ENCODE peak calls at places on chromosomes 3 and 15, in seven cellular contexts. One of them, this sample, is unnamed.

GRCh38 chr15:88032787-88033186 is 223.8 kb downstream of the NTRK3 start:
- DNase-seq in esophagus squamous epithelium: no peak
- DNase-seq in lower lobe of right lung: no peak
- DNase-seq in psoas muscle: no peak
- DNase-seq in astrocyte of the spinal cord: no peak
- DNase-seq in sigmoid colon: no peak
- DNase-seq in upper lobe of right lung: no peak
- DNase-seq in this sample: no peak

GRCh38 chr3:129050556-129051295 is 9.9 kb upstream of the GP9 start:
- DNase-seq in esophagus squamous epithelium: no peak
- DNase-seq in lower lobe of right lung: peak
- DNase-seq in psoas muscle: no peak
- DNase-seq in astrocyte of the spinal cord: no peak
- DNase-seq in sigmoid colon: no peak
- DNase-seq in upper lobe of right lung: peak
- DNase-seq in this sample: no peak

GRCh38 chr3:97885931-97886824 is 64.4 kb downstream of the CRYBG3 start:
- DNase-seq in esophagus squamous epithelium: no peak
- DNase-seq in lower lobe of right lung: no peak
- DNase-seq in psoas muscle: no peak
- DNase-seq in astrocyte of the spinal cord: no peak
- DNase-seq in sigmoid colon: no peak
- DNase-seq in upper lobe of right lung: no peak
- DNase-seq in this sample: peak

GRCh38 chr15:62269504-62269903 is 104.4 kb upstream of the C2CD4B start:
- DNase-seq in esophagus squamous epithelium: no peak
- DNase-seq in lower lobe of right lung: no peak
- DNase-seq in psoas muscle: no peak
- DNase-seq in astrocyte of the spinal cord: no peak
- DNase-seq in sigmoid colon: no peak
- DNase-seq in upper lobe of right lung: no peak
- DNase-seq in this sample: peak

GRCh38 chr15:100043069-100043641 is 298.6 kb downstream of the ADAMTS17 start:
- DNase-seq in esophagus squamous epithelium: no peak
- DNase-seq in lower lobe of right lung: no peak
- DNase-seq in psoas muscle: peak
- DNase-seq in astrocyte of the spinal cord: peak
- DNase-seq in sigmoid colon: no peak
- DNase-seq in upper lobe of right lung: no peak
- DNase-seq in this sample: peak

GRCh38 chr3:150414989-150415388 is 6.9 kb downstream of the TSC22D2 start:
- DNase-seq in esophagus squamous epithelium: no peak
- DNase-seq in lower lobe of right lung: no peak
- DNase-seq in psoas muscle: no peak
- DNase-seq in astrocyte of the spinal cord: no peak
- DNase-seq in sigmoid colon: no peak
- DNase-seq in upper lobe of right lung: no peak
- DNase-seq in this sample: no peak

GRCh38 chr3:17505856-17506255 is 236.6 kb downstream of the TBC1D5 start:
- DNase-seq in esophagus squamous epithelium: no peak
- DNase-seq in lower lobe of right lung: no peak
- DNase-seq in psoas muscle: no peak
- DNase-seq in astrocyte of the spinal cord: peak
- DNase-seq in sigmoid colon: no peak
- DNase-seq in upper lobe of right lung: no peak
- DNase-seq in this sample: peak

GRCh38 chr3:102174312-102174712 is 260.5 kb upstream of the ZPLD1 start:
- DNase-seq in esophagus squamous epithelium: no peak
- DNase-seq in lower lobe of right lung: no peak
- DNase-seq in psoas muscle: no peak
- DNase-seq in astrocyte of the spinal cord: peak
- DNase-seq in sigmoid colon: no peak
- DNase-seq in upper lobe of right lung: no peak
- DNase-seq in this sample: peak

GRCh38 chr3:158097141-158097540 is 9.1 kb downstream of the SHOX2 start:
- DNase-seq in esophagus squamous epithelium: no peak
- DNase-seq in lower lobe of right lung: no peak
- DNase-seq in psoas muscle: no peak
- DNase-seq in astrocyte of the spinal cord: peak
- DNase-seq in sigmoid colon: no peak
- DNase-seq in upper lobe of right lung: no peak
- DNase-seq in this sample: no peak
- H3K4me3 ChIP-seq in esophagus squamous epithelium: peak
- H3K4me3 ChIP-seq in lower lobe of right lung: peak
- H3K4me3 ChIP-seq in psoas muscle: no peak
- H3K4me3 ChIP-seq in astrocyte of the spinal cord: no peak
- H3K4me3 ChIP-seq in sigmoid colon: no peak
- H3K4me3 ChIP-seq in upper lobe of right lung: no peak
- H3K4me3 ChIP-seq in this sample: no peak

GRCh38 chr3:187744169-187745151 is 808 bp downstream of the BCL6 start:
- DNase-seq in esophagus squamous epithelium: no peak
- DNase-seq in lower lobe of right lung: peak
- DNase-seq in psoas muscle: peak
- DNase-seq in astrocyte of the spinal cord: peak
- DNase-seq in sigmoid colon: peak
- DNase-seq in upper lobe of right lung: no peak
- DNase-seq in this sample: peak

GRCh38 chr3:187746479-187747335 is 1.4 kb upstream of the BCL6 start:
- DNase-seq in esophagus squamous epithelium: no peak
- DNase-seq in lower lobe of right lung: no peak
- DNase-seq in psoas muscle: no peak
- DNase-seq in astrocyte of the spinal cord: peak
- DNase-seq in sigmoid colon: no peak
- DNase-seq in upper lobe of right lung: no peak
- DNase-seq in this sample: peak

GRCh38 chr3:187743195-187744141 is 1.8 kb downstream of the BCL6 start:
- DNase-seq in esophagus squamous epithelium: peak
- DNase-seq in lower lobe of right lung: peak
- DNase-seq in psoas muscle: peak
- DNase-seq in astrocyte of the spinal cord: peak
- DNase-seq in sigmoid colon: peak
- DNase-seq in upper lobe of right lung: peak
- DNase-seq in this sample: peak

GRCh38 chr3:187746059-187746453 is 788 bp upstream of the BCL6 start:
- DNase-seq in esophagus squamous epithelium: no peak
- DNase-seq in lower lobe of right lung: no peak
- DNase-seq in psoas muscle: no peak
- DNase-seq in astrocyte of the spinal cord: no peak
- DNase-seq in sigmoid colon: no peak
- DNase-seq in upper lobe of right lung: no peak
- DNase-seq in this sample: peak

DNA sequence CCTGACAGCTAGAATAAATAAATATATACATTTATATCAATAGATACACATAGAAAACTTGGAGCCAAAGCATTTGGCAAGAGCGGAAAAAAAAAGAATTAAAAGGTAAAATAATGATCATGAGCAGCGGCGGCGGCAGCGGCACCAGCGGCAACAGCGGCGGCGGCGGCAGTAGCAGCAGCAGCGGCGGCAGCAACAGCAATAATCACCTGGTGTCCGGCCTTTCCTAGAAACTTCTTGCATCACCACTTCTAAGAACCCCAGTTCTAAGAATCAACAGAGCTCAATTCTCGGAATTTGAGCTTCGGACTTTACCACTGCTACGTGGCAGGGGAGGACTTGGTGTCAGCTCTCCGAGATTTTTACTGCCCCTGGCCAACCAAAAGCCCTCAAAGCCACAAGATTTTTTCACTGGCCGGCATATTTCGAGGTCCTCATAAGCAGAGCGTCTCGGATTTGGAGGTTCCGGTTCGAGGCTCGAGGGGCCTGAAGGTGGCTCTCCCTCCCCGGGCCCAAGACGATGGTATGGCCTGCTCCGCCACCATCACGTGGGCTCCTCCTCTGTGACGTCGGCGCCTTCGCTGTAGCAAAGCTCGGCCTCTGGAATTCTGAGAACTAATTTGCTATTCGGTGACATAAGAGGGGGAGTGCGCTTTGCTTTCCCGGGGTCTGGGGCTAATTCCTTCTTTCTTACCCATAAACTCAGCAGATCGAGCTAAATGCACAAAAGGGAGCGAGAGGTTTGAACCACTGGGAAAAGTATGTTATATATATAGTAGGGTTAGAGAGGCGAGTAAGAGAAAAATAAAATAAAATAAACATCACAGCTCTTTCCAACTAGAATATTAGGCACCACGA is at the start of gene BCL6:
- DNase-seq in esophagus squamous epithelium: peak
- DNase-seq in lower lobe of right lung: peak
- DNase-seq in psoas muscle: peak
- DNase-seq in astrocyte of the spinal cord: peak
- DNase-seq in sigmoid colon: peak
- DNase-seq in upper lobe of right lung: peak
- DNase-seq in this sample: peak
- TF ChIP-seq CTCF in esophagus squamous epithelium: no peak
- TF ChIP-seq CTCF in lower lobe of right lung: no peak
- TF ChIP-seq CTCF in psoas muscle: no peak
- TF ChIP-seq CTCF in astrocyte of the spinal cord: no peak
- TF ChIP-seq CTCF in sigmoid colon: peak
- TF ChIP-seq CTCF in upper lobe of right lung: no peak
- TF ChIP-seq CTCF in this sample: no peak

GRCh38 chr3:185818267-185818875 is 6.5 kb downstream of the IGF2BP2 start:
- DNase-seq in esophagus squamous epithelium: no peak
- DNase-seq in lower lobe of right lung: no peak
- DNase-seq in psoas muscle: no peak
- DNase-seq in astrocyte of the spinal cord: no peak
- DNase-seq in sigmoid colon: no peak
- DNase-seq in upper lobe of right lung: no peak
- DNase-seq in this sample: no peak

GRCh38 chr3:185823280-185824044 is 1.4 kb downstream of the IGF2BP2 start:
- DNase-seq in esophagus squamous epithelium: no peak
- DNase-seq in lower lobe of right lung: peak
- DNase-seq in psoas muscle: peak
- DNase-seq in astrocyte of the spinal cord: no peak
- DNase-seq in sigmoid colon: peak
- DNase-seq in upper lobe of right lung: peak
- DNase-seq in this sample: peak

GRCh38 chr3:185822221-185822956 is 2.5 kb downstream of the IGF2BP2 start:
- DNase-seq in esophagus squamous epithelium: no peak
- DNase-seq in lower lobe of right lung: no peak
- DNase-seq in psoas muscle: no peak
- DNase-seq in astrocyte of the spinal cord: peak
- DNase-seq in sigmoid colon: no peak
- DNase-seq in upper lobe of right lung: no peak
- DNase-seq in this sample: peak

GRCh38 chr3:185822957-185823279 is 1.9 kb downstream of the IGF2BP2 start:
- DNase-seq in esophagus squamous epithelium: no peak
- DNase-seq in lower lobe of right lung: no peak
- DNase-seq in psoas muscle: no peak
- DNase-seq in astrocyte of the spinal cord: no peak
- DNase-seq in sigmoid colon: no peak
- DNase-seq in upper lobe of right lung: no peak
- DNase-seq in this sample: no peak

DNA sequence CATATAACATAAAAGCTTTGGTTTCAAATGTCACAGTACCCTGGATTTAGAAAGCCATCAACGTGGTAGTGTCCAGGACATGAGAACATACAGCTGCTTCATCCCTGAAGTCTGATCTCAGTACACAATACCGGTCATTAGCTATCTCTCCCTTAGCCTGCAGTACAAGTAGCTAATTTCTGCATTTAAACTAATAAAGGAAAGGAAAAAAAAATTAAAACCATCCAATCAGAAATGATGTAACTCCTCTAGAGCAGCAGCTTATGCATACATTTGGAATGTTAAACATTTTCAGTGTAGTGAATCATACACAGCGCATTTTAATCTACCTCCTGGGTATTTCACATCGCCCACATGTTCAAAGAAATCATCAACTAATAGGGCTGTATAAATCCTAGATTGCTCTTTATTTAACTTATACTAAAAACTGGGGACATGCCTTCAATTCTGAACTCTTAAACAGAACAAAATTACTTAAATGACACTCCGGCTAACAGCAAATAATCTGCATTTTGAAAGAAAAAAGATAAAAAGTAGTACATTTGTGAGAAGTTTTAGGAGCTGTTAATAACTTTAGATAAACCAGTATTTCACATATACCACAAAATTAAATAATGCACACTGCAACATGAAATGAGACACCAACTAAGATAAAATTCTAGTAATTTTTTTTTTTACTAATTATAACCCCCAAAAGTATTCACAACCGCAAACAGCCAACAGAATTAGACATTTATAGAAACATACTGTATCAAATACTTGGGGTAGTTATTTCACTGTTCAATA is 3.7 kb downstream of the IGF2BP2 start:
- DNase-seq in esophagus squamous epithelium: no peak
- DNase-seq in lower lobe of right lung: no peak
- DNase-seq in psoas muscle: no peak
- DNase-seq in astrocyte of the spinal cord: peak
- DNase-seq in sigmoid colon: no peak
- DNase-seq in upper lobe of right lung: no peak
- DNase-seq in this sample: peak
- H3K4me3 ChIP-seq in esophagus squamous epithelium: no peak
- H3K4me3 ChIP-seq in lower lobe of right lung: no peak
- H3K4me3 ChIP-seq in psoas muscle: peak
- H3K4me3 ChIP-seq in astrocyte of the spinal cord: peak
- H3K4me3 ChIP-seq in sigmoid colon: no peak
- H3K4me3 ChIP-seq in upper lobe of right lung: no peak
- H3K4me3 ChIP-seq in this sample: peak

GRCh38 chr3:197750863-197751737 is 1.4 kb downstream of the FYTTD1 start:
- DNase-seq in esophagus squamous epithelium: no peak
- DNase-seq in lower lobe of right lung: peak
- DNase-seq in psoas muscle: peak
- DNase-seq in astrocyte of the spinal cord: peak
- DNase-seq in sigmoid colon: peak
- DNase-seq in upper lobe of right lung: peak
- DNase-seq in this sample: peak

GRCh38 chr3:197748597-197749314 is 927 bp upstream of the FYTTD1 start:
- DNase-seq in esophagus squamous epithelium: no peak
- DNase-seq in lower lobe of right lung: no peak
- DNase-seq in psoas muscle: no peak
- DNase-seq in astrocyte of the spinal cord: peak
- DNase-seq in sigmoid colon: no peak
- DNase-seq in upper lobe of right lung: no peak
- DNase-seq in this sample: peak

GRCh38 chr3:197749315-197749600 is 425 bp upstream of the FYTTD1 start:
- DNase-seq in esophagus squamous epithelium: no peak
- DNase-seq in lower lobe of right lung: no peak
- DNase-seq in psoas muscle: no peak
- DNase-seq in astrocyte of the spinal cord: peak
- DNase-seq in sigmoid colon: no peak
- DNase-seq in upper lobe of right lung: no peak
- DNase-seq in this sample: peak

GRCh38 chr3:197749601-197750395 is at the start of gene FYTTD1:
- DNase-seq in esophagus squamous epithelium: peak
- DNase-seq in lower lobe of right lung: peak
- DNase-seq in psoas muscle: peak
- DNase-seq in astrocyte of the spinal cord: peak
- DNase-seq in sigmoid colon: peak
- DNase-seq in upper lobe of right lung: peak
- DNase-seq in this sample: peak

DNA sequence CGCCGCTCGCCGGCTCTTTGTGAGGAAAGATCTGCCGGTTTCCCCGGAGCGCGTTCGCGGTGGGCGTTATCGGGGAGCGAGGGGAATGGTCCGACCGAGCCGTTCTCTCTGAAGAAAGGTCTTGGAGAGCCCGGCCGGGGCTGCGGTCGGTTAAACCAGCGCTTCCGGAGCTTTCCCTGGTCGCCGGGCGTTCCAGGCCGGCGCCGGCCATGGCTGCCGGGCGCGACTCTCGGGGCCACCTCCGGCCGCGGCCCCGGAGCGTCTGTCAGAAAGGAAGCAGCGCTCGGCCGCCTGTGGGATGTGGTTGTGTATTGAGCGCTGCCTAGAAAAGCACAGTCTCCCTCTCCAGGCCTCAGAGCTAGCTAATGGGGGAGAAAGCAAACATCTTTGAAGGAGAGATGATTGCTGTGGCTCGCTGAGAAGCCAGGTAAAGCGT is 731 bp downstream of the FYTTD1 start:
- DNase-seq in esophagus squamous epithelium: no peak
- DNase-seq in lower lobe of right lung: peak
- DNase-seq in psoas muscle: peak
- DNase-seq in astrocyte of the spinal cord: peak
- DNase-seq in sigmoid colon: peak
- DNase-seq in upper lobe of right lung: peak
- DNase-seq in this sample: peak
- TF ChIP-seq CTCF in esophagus squamous epithelium: no peak
- TF ChIP-seq CTCF in lower lobe of right lung: no peak
- TF ChIP-seq CTCF in psoas muscle: peak
- TF ChIP-seq CTCF in astrocyte of the spinal cord: no peak
- TF ChIP-seq CTCF in sigmoid colon: no peak
- TF ChIP-seq CTCF in upper lobe of right lung: peak
- TF ChIP-seq CTCF in this sample: peak